ENCODE peak calls at places on chromosomes 1 and 21, in seven cellular contexts. One of them, this sample, is unnamed.

GRCh38 chr1:59678065-59678808 is 136.5 kb upstream of the HOOK1 start:
- DNase-seq in cardiac muscle cell: no peak
- DNase-seq in activated B cell treated with CpG ODN at 0.5 μM for 24 hours: no peak
- DNase-seq in stomach: no peak
- DNase-seq in activated CD8-positive, alpha-beta T cell treated with anti-CD3 and anti-CD28 coated beads for 36 hours: no peak
- DNase-seq in PC-3: no peak
- DNase-seq in foreskin fibroblast: no peak
- DNase-seq in this sample: no peak

GRCh38 chr1:175887981-175888428 is 144.6 kb upstream of the TNR start:
- DNase-seq in foreskin fibroblast: peak; percentile 42
- DNase-seq in PC-3: peak; percentile 43
- DNase-seq in activated B cell treated with CpG ODN at 0.5 μM for 24 hours: no peak
- DNase-seq in stomach: peak; percentile 30
- DNase-seq in cardiac muscle cell: peak; percentile 85
- DNase-seq in activated CD8-positive, alpha-beta T cell treated with anti-CD3 and anti-CD28 coated beads for 36 hours: peak; percentile 50
- DNase-seq in this sample: peak; percentile 77

GRCh38 chr1:21647431-21648373 is 21.5 kb downstream of the RAP1GAP start:
- DNase-seq in activated B cell treated with CpG ODN at 0.5 μM for 24 hours: no peak
- DNase-seq in stomach: no peak
- DNase-seq in PC-3: peak; percentile 51
- DNase-seq in foreskin fibroblast: peak; percentile 77
- DNase-seq in activated CD8-positive, alpha-beta T cell treated with anti-CD3 and anti-CD28 coated beads for 36 hours: peak; percentile 65
- DNase-seq in cardiac muscle cell: peak; percentile 89
- DNase-seq in this sample: peak; percentile 62

GRCh38 chr1:118627435-118627834 is 360.7 kb downstream of the TBX15 start:
- DNase-seq in stomach: no peak
- DNase-seq in foreskin fibroblast: peak; percentile 18
- DNase-seq in PC-3: no peak
- DNase-seq in cardiac muscle cell: no peak
- DNase-seq in activated CD8-positive, alpha-beta T cell treated with anti-CD3 and anti-CD28 coated beads for 36 hours: no peak
- DNase-seq in activated B cell treated with CpG ODN at 0.5 μM for 24 hours: no peak
- DNase-seq in this sample: no peak

GRCh38 chr21:22575165-22575584 is 1577.0 kb downstream of the NCAM2 start:
- DNase-seq in stomach: no peak
- DNase-seq in PC-3: peak; percentile 47
- DNase-seq in cardiac muscle cell: peak; percentile 52
- DNase-seq in activated B cell treated with CpG ODN at 0.5 μM for 24 hours: no peak
- DNase-seq in foreskin fibroblast: no peak
- DNase-seq in activated CD8-positive, alpha-beta T cell treated with anti-CD3 and anti-CD28 coated beads for 36 hours: peak; percentile 27
- DNase-seq in this sample: no peak

GRCh38 chr1:201025571-201026002 is 2.1 kb upstream of the KIF21B start:
- DNase-seq in cardiac muscle cell: peak; percentile 30
- DNase-seq in PC-3: peak; percentile 47
- DNase-seq in stomach: no peak
- DNase-seq in foreskin fibroblast: no peak
- DNase-seq in activated B cell treated with CpG ODN at 0.5 μM for 24 hours: no peak
- DNase-seq in activated CD8-positive, alpha-beta T cell treated with anti-CD3 and anti-CD28 coated beads for 36 hours: peak; percentile 51
- DNase-seq in this sample: peak; percentile 47

GRCh38 chr1:178634445-178634844 is 90.6 kb upstream of the RALGPS2 start:
- DNase-seq in PC-3: no peak
- DNase-seq in stomach: no peak
- DNase-seq in activated B cell treated with CpG ODN at 0.5 μM for 24 hours: no peak
- DNase-seq in foreskin fibroblast: peak; percentile 36
- DNase-seq in cardiac muscle cell: no peak
- DNase-seq in activated CD8-positive, alpha-beta T cell treated with anti-CD3 and anti-CD28 coated beads for 36 hours: no peak
- DNase-seq in this sample: no peak

GRCh38 chr1:193662030-193662429 is 475.6 kb upstream of the B3GALT2 start:
- DNase-seq in cardiac muscle cell: no peak
- DNase-seq in PC-3: no peak
- DNase-seq in stomach: no peak
- DNase-seq in activated CD8-positive, alpha-beta T cell treated with anti-CD3 and anti-CD28 coated beads for 36 hours: no peak
- DNase-seq in foreskin fibroblast: peak; percentile 45
- DNase-seq in activated B cell treated with CpG ODN at 0.5 μM for 24 hours: no peak
- DNase-seq in this sample: no peak

GRCh38 chr1:193408782-193409293 is 222.4 kb upstream of the B3GALT2 start:
- DNase-seq in stomach: peak; percentile 81
- DNase-seq in cardiac muscle cell: peak; percentile 93
- DNase-seq in activated CD8-positive, alpha-beta T cell treated with anti-CD3 and anti-CD28 coated beads for 36 hours: no peak
- DNase-seq in foreskin fibroblast: peak; percentile 74
- DNase-seq in PC-3: no peak
- DNase-seq in activated B cell treated with CpG ODN at 0.5 μM for 24 hours: no peak
- DNase-seq in this sample: no peak

GRCh38 chr1:20486457-20487235 is 636 bp upstream of the CAMK2N1 start:
- DNase-seq in PC-3: peak; percentile 69
- DNase-seq in stomach: peak; percentile 53
- DNase-seq in foreskin fibroblast: peak; percentile 89
- DNase-seq in activated B cell treated with CpG ODN at 0.5 μM for 24 hours: peak; percentile 41
- DNase-seq in cardiac muscle cell: peak; percentile 80
- DNase-seq in activated CD8-positive, alpha-beta T cell treated with anti-CD3 and anti-CD28 coated beads for 36 hours: no peak
- DNase-seq in this sample: no peak

GRCh38 chr1:79554620-79555160 is 548.2 kb upstream of the ADGRL4 start:
- DNase-seq in foreskin fibroblast: peak; percentile 39
- DNase-seq in activated B cell treated with CpG ODN at 0.5 μM for 24 hours: no peak
- DNase-seq in stomach: no peak
- DNase-seq in activated CD8-positive, alpha-beta T cell treated with anti-CD3 and anti-CD28 coated beads for 36 hours: no peak
- DNase-seq in cardiac muscle cell: no peak
- DNase-seq in PC-3: peak; percentile 19
- DNase-seq in this sample: no peak

GRCh38 chr1:99827970-99828369 is 22.2 kb upstream of the AGL start:
- DNase-seq in activated B cell treated with CpG ODN at 0.5 μM for 24 hours: no peak
- DNase-seq in foreskin fibroblast: no peak
- DNase-seq in stomach: no peak
- DNase-seq in PC-3: no peak
- DNase-seq in cardiac muscle cell: no peak
- DNase-seq in activated CD8-positive, alpha-beta T cell treated with anti-CD3 and anti-CD28 coated beads for 36 hours: no peak
- DNase-seq in this sample: no peak

GRCh38 chr21:42466700-42467612 is 29.1 kb downstream of the RSPH1 start:
- DNase-seq in PC-3: peak; percentile 50
- DNase-seq in activated CD8-positive, alpha-beta T cell treated with anti-CD3 and anti-CD28 coated beads for 36 hours: peak; percentile 51
- DNase-seq in activated B cell treated with CpG ODN at 0.5 μM for 24 hours: peak; percentile 13
- DNase-seq in foreskin fibroblast: peak; percentile 10
- DNase-seq in stomach: no peak
- DNase-seq in cardiac muscle cell: peak; percentile 45
- DNase-seq in this sample: peak; percentile 56

GRCh38 chr1:114485286-114485685 is 25.7 kb downstream of the TRIM33 start:
- DNase-seq in cardiac muscle cell: no peak
- DNase-seq in activated CD8-positive, alpha-beta T cell treated with anti-CD3 and anti-CD28 coated beads for 36 hours: no peak
- DNase-seq in foreskin fibroblast: peak; percentile 45
- DNase-seq in activated B cell treated with CpG ODN at 0.5 μM for 24 hours: no peak
- DNase-seq in stomach: no peak
- DNase-seq in PC-3: no peak
- DNase-seq in this sample: no peak

GRCh38 chr1:77513839-77514763 is 168.4 kb downstream of the ZZZ3 start:
- DNase-seq in stomach: no peak
- DNase-seq in PC-3: no peak
- DNase-seq in activated CD8-positive, alpha-beta T cell treated with anti-CD3 and anti-CD28 coated beads for 36 hours: no peak
- DNase-seq in activated B cell treated with CpG ODN at 0.5 μM for 24 hours: no peak
- DNase-seq in cardiac muscle cell: peak; percentile 39
- DNase-seq in foreskin fibroblast: peak; percentile 94
- DNase-seq in this sample: no peak

GRCh38 chr1:24708938-24709337 is 36.3 kb upstream of the CLIC4 start:
- DNase-seq in foreskin fibroblast: no peak
- DNase-seq in PC-3: no peak
- DNase-seq in activated CD8-positive, alpha-beta T cell treated with anti-CD3 and anti-CD28 coated beads for 36 hours: no peak
- DNase-seq in stomach: no peak
- DNase-seq in cardiac muscle cell: no peak
- DNase-seq in activated B cell treated with CpG ODN at 0.5 μM for 24 hours: no peak
- DNase-seq in this sample: no peak

GRCh38 chr1:150551784-150552691 is 2.8 kb downstream of the ADAMTSL4 start:
- DNase-seq in PC-3: peak; percentile 82
- DNase-seq in cardiac muscle cell: no peak
- DNase-seq in activated B cell treated with CpG ODN at 0.5 μM for 24 hours: no peak
- DNase-seq in stomach: peak; percentile 65
- DNase-seq in activated CD8-positive, alpha-beta T cell treated with anti-CD3 and anti-CD28 coated beads for 36 hours: peak; percentile 47
- DNase-seq in foreskin fibroblast: peak; percentile 98
- DNase-seq in this sample: no peak

GRCh38 chr1:235304549-235305451 is 23.2 kb downstream of the ARID4B start:
- DNase-seq in stomach: no peak
- DNase-seq in activated B cell treated with CpG ODN at 0.5 μM for 24 hours: no peak
- DNase-seq in activated CD8-positive, alpha-beta T cell treated with anti-CD3 and anti-CD28 coated beads for 36 hours: peak; percentile 44
- DNase-seq in cardiac muscle cell: no peak
- DNase-seq in foreskin fibroblast: no peak
- DNase-seq in PC-3: no peak
- DNase-seq in this sample: no peak

GRCh38 chr1:42263019-42263418 is 72.0 kb downstream of the FOXJ3 start:
- DNase-seq in stomach: no peak
- DNase-seq in foreskin fibroblast: no peak
- DNase-seq in cardiac muscle cell: no peak
- DNase-seq in PC-3: no peak
- DNase-seq in activated CD8-positive, alpha-beta T cell treated with anti-CD3 and anti-CD28 coated beads for 36 hours: no peak
- DNase-seq in activated B cell treated with CpG ODN at 0.5 μM for 24 hours: no peak
- DNase-seq in this sample: no peak

GRCh38 chr1:111656093-111657017 is 36.8 kb downstream of the RAP1A start:
- DNase-seq in PC-3: peak; percentile 71
- DNase-seq in stomach: no peak
- DNase-seq in activated CD8-positive, alpha-beta T cell treated with anti-CD3 and anti-CD28 coated beads for 36 hours: peak; percentile 27
- DNase-seq in foreskin fibroblast: peak; percentile 78
- DNase-seq in cardiac muscle cell: peak; percentile 63
- DNase-seq in activated B cell treated with CpG ODN at 0.5 μM for 24 hours: no peak
- DNase-seq in this sample: no peak

GRCh38 chr1:53246261-53247134 is 8.2 kb upstream of the MAGOH start:
- DNase-seq in foreskin fibroblast: peak; percentile 60
- DNase-seq in activated B cell treated with CpG ODN at 0.5 μM for 24 hours: no peak
- DNase-seq in stomach: no peak
- DNase-seq in activated CD8-positive, alpha-beta T cell treated with anti-CD3 and anti-CD28 coated beads for 36 hours: no peak
- DNase-seq in cardiac muscle cell: no peak
- DNase-seq in PC-3: peak; percentile 17
- DNase-seq in this sample: no peak

GRCh38 chr21:46625759-46626158 is 9.7 kb upstream of the PRMT2 start:
- DNase-seq in PC-3: no peak
- DNase-seq in cardiac muscle cell: no peak
- DNase-seq in activated B cell treated with CpG ODN at 0.5 μM for 24 hours: no peak
- DNase-seq in foreskin fibroblast: no peak
- DNase-seq in stomach: no peak
- DNase-seq in activated CD8-positive, alpha-beta T cell treated with anti-CD3 and anti-CD28 coated beads for 36 hours: no peak
- DNase-seq in this sample: no peak

GRCh38 chr1:208216062-208216461 is 28.1 kb downstream of the PLXNA2 start:
- DNase-seq in stomach: no peak
- DNase-seq in PC-3: peak; percentile 27
- DNase-seq in foreskin fibroblast: peak; percentile 69
- DNase-seq in activated CD8-positive, alpha-beta T cell treated with anti-CD3 and anti-CD28 coated beads for 36 hours: no peak
- DNase-seq in activated B cell treated with CpG ODN at 0.5 μM for 24 hours: no peak
- DNase-seq in cardiac muscle cell: no peak
- DNase-seq in this sample: no peak

GRCh38 chr1:181134543-181135461 is 46.3 kb downstream of the IER5 start:
- DNase-seq in cardiac muscle cell: no peak
- DNase-seq in stomach: peak; percentile 67
- DNase-seq in PC-3: peak; percentile 53
- DNase-seq in foreskin fibroblast: peak; percentile 92
- DNase-seq in activated B cell treated with CpG ODN at 0.5 μM for 24 hours: peak; percentile 63
- DNase-seq in activated CD8-positive, alpha-beta T cell treated with anti-CD3 and anti-CD28 coated beads for 36 hours: peak; percentile 83
- DNase-seq in this sample: peak; percentile 73

GRCh38 chr21:36096398-36097290 is 26.8 kb downstream of the CBR1 start:
- DNase-seq in cardiac muscle cell: no peak
- DNase-seq in PC-3: no peak
- DNase-seq in stomach: no peak
- DNase-seq in foreskin fibroblast: no peak
- DNase-seq in activated CD8-positive, alpha-beta T cell treated with anti-CD3 and anti-CD28 coated beads for 36 hours: no peak
- DNase-seq in activated B cell treated with CpG ODN at 0.5 μM for 24 hours: no peak
- DNase-seq in this sample: no peak

DNA sequence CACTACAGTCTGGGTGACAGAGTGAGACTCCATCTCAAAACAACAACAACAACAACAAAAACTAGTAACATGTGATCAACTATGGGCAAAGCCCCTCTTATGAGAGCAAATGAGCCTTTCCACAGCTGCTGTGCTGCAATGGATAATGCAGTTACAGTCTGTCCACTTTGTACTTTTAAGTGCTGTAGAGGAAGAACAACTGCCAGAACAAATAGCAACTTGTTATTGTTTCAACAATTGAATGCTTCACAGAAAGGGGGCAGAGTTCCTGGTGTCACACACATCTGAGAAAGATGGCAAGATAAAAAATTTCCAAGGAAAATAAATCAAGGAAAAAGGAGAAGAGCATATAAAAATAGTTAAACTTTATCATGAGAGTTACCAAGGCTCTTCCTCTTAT is 243.6 kb upstream of the DMRTA2 start:
- DNase-seq in activated B cell treated with CpG ODN at 0.5 μM for 24 hours: no peak
- DNase-seq in activated CD8-positive, alpha-beta T cell treated with anti-CD3 and anti-CD28 coated beads for 36 hours: no peak
- DNase-seq in stomach: no peak
- DNase-seq in foreskin fibroblast: no peak
- DNase-seq in cardiac muscle cell: no peak
- DNase-seq in PC-3: no peak
- DNase-seq in this sample: no peak
- TF ChIP-seq CTCF in activated B cell treated with CpG ODN at 0.5 μM for 24 hours: no peak
- TF ChIP-seq CTCF in activated CD8-positive, alpha-beta T cell treated with anti-CD3 and anti-CD28 coated beads for 36 hours: no peak
- TF ChIP-seq CTCF in stomach: no peak
- TF ChIP-seq CTCF in foreskin fibroblast: no peak
- TF ChIP-seq CTCF in cardiac muscle cell: no peak
- TF ChIP-seq CTCF in PC-3: peak; percentile 26
- TF ChIP-seq CTCF in this sample: no peak

GRCh38 chr1:172585861-172586260 is 52.9 kb downstream of the SUCO start:
- DNase-seq in foreskin fibroblast: no peak
- DNase-seq in stomach: no peak
- DNase-seq in activated B cell treated with CpG ODN at 0.5 μM for 24 hours: no peak
- DNase-seq in PC-3: peak; percentile 83
- DNase-seq in cardiac muscle cell: no peak
- DNase-seq in activated CD8-positive, alpha-beta T cell treated with anti-CD3 and anti-CD28 coated beads for 36 hours: no peak
- DNase-seq in this sample: no peak

GRCh38 chr1:172581779-172582178 is 48.8 kb downstream of the SUCO start:
- DNase-seq in activated B cell treated with CpG ODN at 0.5 μM for 24 hours: no peak
- DNase-seq in foreskin fibroblast: peak; percentile 24
- DNase-seq in activated CD8-positive, alpha-beta T cell treated with anti-CD3 and anti-CD28 coated beads for 36 hours: no peak
- DNase-seq in stomach: no peak
- DNase-seq in cardiac muscle cell: no peak
- DNase-seq in PC-3: no peak
- DNase-seq in this sample: no peak

GRCh38 chr1:172585348-172585747 is 52.4 kb downstream of the SUCO start:
- DNase-seq in cardiac muscle cell: no peak
- DNase-seq in stomach: no peak
- DNase-seq in PC-3: peak; percentile 75
- DNase-seq in foreskin fibroblast: peak; percentile 43
- DNase-seq in activated B cell treated with CpG ODN at 0.5 μM for 24 hours: no peak
- DNase-seq in activated CD8-positive, alpha-beta T cell treated with anti-CD3 and anti-CD28 coated beads for 36 hours: no peak
- DNase-seq in this sample: no peak

GRCh38 chr1:172581273-172581672 is 48.3 kb downstream of the SUCO start:
- DNase-seq in foreskin fibroblast: no peak
- DNase-seq in activated B cell treated with CpG ODN at 0.5 μM for 24 hours: no peak
- DNase-seq in stomach: no peak
- DNase-seq in activated CD8-positive, alpha-beta T cell treated with anti-CD3 and anti-CD28 coated beads for 36 hours: no peak
- DNase-seq in cardiac muscle cell: no peak
- DNase-seq in PC-3: no peak
- DNase-seq in this sample: no peak

GRCh38 chr1:172582889-172583288 is 49.9 kb downstream of the SUCO start:
- DNase-seq in activated B cell treated with CpG ODN at 0.5 μM for 24 hours: no peak
- DNase-seq in activated CD8-positive, alpha-beta T cell treated with anti-CD3 and anti-CD28 coated beads for 36 hours: no peak
- DNase-seq in stomach: no peak
- DNase-seq in foreskin fibroblast: peak; percentile 8
- DNase-seq in cardiac muscle cell: no peak
- DNase-seq in PC-3: peak; percentile 67
- DNase-seq in this sample: no peak
- TF ChIP-seq CTCF in activated B cell treated with CpG ODN at 0.5 μM for 24 hours: no peak
- TF ChIP-seq CTCF in activated CD8-positive, alpha-beta T cell treated with anti-CD3 and anti-CD28 coated beads for 36 hours: peak; percentile 23
- TF ChIP-seq CTCF in stomach: no peak
- TF ChIP-seq CTCF in foreskin fibroblast: no peak
- TF ChIP-seq CTCF in cardiac muscle cell: no peak
- TF ChIP-seq CTCF in PC-3: peak; percentile 94
- TF ChIP-seq CTCF in this sample: no peak

GRCh38 chr1:57079454-57080157 is 113.8 kb upstream of the C8B start:
- DNase-seq in foreskin fibroblast: no peak
- DNase-seq in stomach: no peak
- DNase-seq in PC-3: peak; percentile 8
- DNase-seq in activated CD8-positive, alpha-beta T cell treated with anti-CD3 and anti-CD28 coated beads for 36 hours: no peak
- DNase-seq in cardiac muscle cell: no peak
- DNase-seq in activated B cell treated with CpG ODN at 0.5 μM for 24 hours: no peak
- DNase-seq in this sample: no peak
- TF ChIP-seq CTCF in foreskin fibroblast: peak; percentile 16
- TF ChIP-seq CTCF in stomach: no peak
- TF ChIP-seq CTCF in PC-3: peak; percentile 59
- TF ChIP-seq CTCF in activated CD8-positive, alpha-beta T cell treated with anti-CD3 and anti-CD28 coated beads for 36 hours: peak; percentile 32
- TF ChIP-seq CTCF in cardiac muscle cell: peak; percentile 16
- TF ChIP-seq CTCF in activated B cell treated with CpG ODN at 0.5 μM for 24 hours: no peak
- TF ChIP-seq CTCF in this sample: peak; percentile 27

GRCh38 chr1:104780470-104781078 is 1030.9 kb downstream of the AMY1C start:
- DNase-seq in cardiac muscle cell: peak; percentile 56
- DNase-seq in activated B cell treated with CpG ODN at 0.5 μM for 24 hours: no peak
- DNase-seq in PC-3: peak; percentile 64
- DNase-seq in foreskin fibroblast: peak; percentile 40
- DNase-seq in activated CD8-positive, alpha-beta T cell treated with anti-CD3 and anti-CD28 coated beads for 36 hours: peak; percentile 4
- DNase-seq in stomach: no peak
- DNase-seq in this sample: peak; percentile 31
- TF ChIP-seq CTCF in cardiac muscle cell: peak; percentile 64
- TF ChIP-seq CTCF in activated B cell treated with CpG ODN at 0.5 μM for 24 hours: no peak
- TF ChIP-seq CTCF in PC-3: peak; percentile 92
- TF ChIP-seq CTCF in foreskin fibroblast: peak; percentile 63
- TF ChIP-seq CTCF in activated CD8-positive, alpha-beta T cell treated with anti-CD3 and anti-CD28 coated beads for 36 hours: peak; percentile 75
- TF ChIP-seq CTCF in stomach: peak; percentile 57
- TF ChIP-seq CTCF in this sample: peak; percentile 65

This sample was measured in GM10248.